ENCODE peak calls at places on chromosomes 1 and 21, in five cellular contexts. K is GM12878, Y is IMR-90, L is K562, V is HepG2. I is an unnamed sample.

GRCh38 chr1:110130989-110131388 is 18.7 kb downstream of the UBL4B start:
- DNase-seq in K (no peak), V (no peak), Y (no peak), L (no peak), I (no peak)

GRCh38 chr1:161962094-161962887 is 61.4 kb downstream of the OLFML2B start:
- DNase-seq in K (peak), Y (peak), V (no peak), L (no peak), I (no peak)

GRCh38 chr1:94270801-94271203 is 33.4 kb upstream of the ARHGAP29 start:
- DNase-seq in L (no peak), Y (peak), V (no peak), K (no peak), I (no peak)

GRCh38 chr21:15625363-15625762 is 104.4 kb upstream of the USP25 start:
- DNase-seq in L (no peak), K (no peak), Y (no peak), V (no peak), I (no peak)

GRCh38 chr1:80181418-80181817 is 1174.9 kb upstream of the ADGRL4 start:
- DNase-seq in V (no peak), K (no peak), Y (no peak), L (no peak), I (no peak)

GRCh38 chr21:46004168-46004861 is 22.7 kb downstream of the COL6A1 start:
- DNase-seq in K (no peak), V (no peak), L (no peak), Y (no peak), I (no peak)

GRCh38 chr1:94329986-94330385 is 88.2 kb upstream of the ABCD3 start:
- DNase-seq in Y (peak), V (peak), L (no peak), K (no peak), I (peak)

GRCh38 chr1:189152685-189153084 is 1325.0 kb downstream of the BRINP3 start:
- DNase-seq in K (no peak), Y (no peak), V (no peak), L (no peak), I (no peak)

GRCh38 chr1:27141266-27142003 is 13.5 kb downstream of the SLC9A1 start:
- DNase-seq in L (no peak), Y (no peak), V (no peak), K (no peak), I (no peak)

GRCh38 chr21:26795866-26796329 is 49.3 kb downstream of the ADAMTS1 start:
- DNase-seq in K (no peak), Y (peak), V (no peak), L (no peak), I (peak)

GRCh38 chr1:183090386-183091006 is 67.3 kb downstream of the LAMC1 start:
- DNase-seq in L (no peak), K (no peak), Y (peak), V (peak), I (no peak)

GRCh38 chr1:39981957-39982356 is 27.0 kb downstream of the MFSD2A start:
- DNase-seq in K (no peak), V (no peak), L (no peak), Y (peak), I (peak)

GRCh38 chr1:31977361-31978131 is 36.1 kb upstream of the KHDRBS1 start:
- DNase-seq in Y (peak), V (peak), L (peak), K (no peak), I (peak)

GRCh38 chr1:86965012-86965826 is 50.8 kb downstream of the HS2ST1 start:
- DNase-seq in V (peak), K (no peak), L (no peak), Y (peak), I (peak)

GRCh38 chr1:64537942-64538341 is 68.0 kb downstream of the CACHD1 start:
- DNase-seq in L (no peak), K (no peak), Y (no peak), V (no peak), I (no peak)

GRCh38 chr1:10726355-10726754 is 70.1 kb downstream of the CASZ1 start:
- DNase-seq in K (no peak), L (no peak), V (no peak), Y (no peak), I (no peak)

GRCh38 chr1:79448426-79448825 is 441.9 kb upstream of the ADGRL4 start:
- DNase-seq in V (no peak), K (no peak), Y (no peak), L (no peak), I (no peak)

GRCh38 chr1:6097117-6097595 is 51.5 kb downstream of the KCNAB2 start:
- DNase-seq in V (no peak), K (no peak), L (no peak), Y (no peak), I (no peak)

GRCh38 chr1:241532173-241532553 is at the start of gene KMO:
- DNase-seq in K (no peak), V (no peak), Y (peak), L (no peak), I (no peak)

GRCh38 chr1:204274441-204274840 is 60.7 kb upstream of the GOLT1A start:
- DNase-seq in L (no peak), Y (peak), K (no peak), V (no peak), I (no peak)

GRCh38 chr1:202919615-202920014 is 7.4 kb downstream of the KLHL12 start:
- DNase-seq in V (no peak), Y (no peak), K (no peak), L (no peak), I (no peak)

GRCh38 chr1:164950453-164951052 is 391.6 kb downstream of the PBX1 start:
- DNase-seq in L (no peak), V (no peak), Y (no peak), K (no peak), I (no peak)

GRCh38 chr21:36245649-36246048 is 74.3 kb upstream of the MORC3 start:
- DNase-seq in L (no peak), Y (no peak), V (no peak), K (no peak), I (no peak)

GRCh38 chr1:226064168-226064815 is 1.8 kb downstream of the H3-3A start:
- DNase-seq in V (peak), Y (no peak), K (no peak), L (no peak), I (peak)

GRCh38 chr1:112359961-112360767 is 35.9 kb upstream of the CTTNBP2NL start:
- DNase-seq in V (peak), Y (peak), K (no peak), L (no peak), I (no peak)

GRCh38 chr1:218480691-218481099 is 135.6 kb downstream of the TGFB2 start:
- DNase-seq in V (peak), Y (peak), L (no peak), K (no peak), I (no peak)

GRCh38 chr1:82110366-82111254 is 309.9 kb downstream of the ADGRL2 start:
- DNase-seq in Y (no peak), L (no peak), V (no peak), K (no peak), I (no peak)

GRCh38 chr1:147579532-147580199 is 38.4 kb downstream of the BCL9 start:
- DNase-seq in K (no peak), V (peak), L (no peak), Y (peak), I (peak)

GRCh38 chr1:51642739-51643142 is 25.8 kb downstream of the OSBPL9 start:
- DNase-seq in Y (peak), V (no peak), L (no peak), K (no peak), I (no peak)

GRCh38 chr1:198169704-198170103 is 12.9 kb downstream of the NEK7 start:
- DNase-seq in L (no peak), V (no peak), Y (no peak), K (no peak), I (no peak)

GRCh38 chr21:34887729-34888568 is 161.2 kb downstream of the RUNX1 start:
- DNase-seq in K (no peak), Y (peak), L (peak), V (peak), I (peak)

GRCh38 chr21:42500225-42500624 is 4.2 kb upstream of the RSPH1 start:
- DNase-seq in L (no peak), Y (no peak), V (no peak), K (no peak), I (no peak)

GRCh38 chr1:175400811-175401210 is 208.2 kb upstream of the KIAA0040 start:
- DNase-seq in K (no peak), Y (no peak), V (no peak), L (no peak), I (no peak)

GRCh38 chr1:152933196-152933595 is 13.8 kb upstream of the SPRR5 start:
- DNase-seq in V (no peak), L (no peak), K (no peak), Y (no peak), I (no peak)

GRCh38 chr1:39671793-39672550 is at the start of gene NT5C1A:
- DNase-seq in K (no peak), L (peak), Y (no peak), V (no peak), I (peak)

DNA sequence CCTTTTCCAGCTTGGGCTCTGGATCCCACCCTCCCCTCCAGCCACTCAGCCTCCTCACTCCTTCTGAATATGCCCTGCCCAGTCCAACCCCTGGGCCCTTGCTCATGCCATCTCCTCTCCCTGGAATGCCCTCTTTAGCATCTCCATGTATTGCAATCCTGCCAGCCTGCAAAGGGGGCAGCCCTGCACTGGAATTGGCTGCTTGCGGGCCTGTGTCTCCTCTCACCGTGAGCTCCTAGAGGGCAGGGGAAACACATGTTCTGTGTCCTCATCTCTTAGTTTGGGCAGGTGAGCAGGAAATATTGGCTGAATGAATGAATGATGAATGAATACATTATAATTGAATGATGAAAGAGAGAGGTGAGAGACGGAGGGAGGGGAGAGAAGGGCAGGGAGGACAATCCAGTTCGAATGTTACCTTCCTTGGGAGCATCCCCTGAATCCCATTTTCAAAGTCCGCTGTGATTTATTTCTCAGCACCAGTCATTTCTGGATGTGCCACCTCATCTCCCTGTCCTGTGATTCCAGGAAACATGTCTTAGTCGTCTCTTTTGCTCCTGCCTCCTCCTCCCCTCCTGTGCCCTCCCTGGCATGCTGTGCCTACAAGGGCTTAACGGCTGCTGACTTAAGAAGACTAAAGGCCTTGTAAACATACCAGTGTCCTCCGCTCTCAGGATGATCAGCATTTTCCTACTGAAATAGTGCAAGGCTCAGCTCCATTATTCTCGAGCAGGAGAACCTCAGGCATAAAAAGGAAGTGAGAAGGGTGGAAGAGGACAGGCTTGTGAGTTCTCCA is 61.4 kb upstream of the RUNX3 start:
- DNase-seq in L (no peak), Y (no peak), K (no peak), V (no peak), I (no peak)
- TF ChIP-seq CTCF in L (peak), Y (no peak), K (peak), V (peak), I (no peak)

DNA sequence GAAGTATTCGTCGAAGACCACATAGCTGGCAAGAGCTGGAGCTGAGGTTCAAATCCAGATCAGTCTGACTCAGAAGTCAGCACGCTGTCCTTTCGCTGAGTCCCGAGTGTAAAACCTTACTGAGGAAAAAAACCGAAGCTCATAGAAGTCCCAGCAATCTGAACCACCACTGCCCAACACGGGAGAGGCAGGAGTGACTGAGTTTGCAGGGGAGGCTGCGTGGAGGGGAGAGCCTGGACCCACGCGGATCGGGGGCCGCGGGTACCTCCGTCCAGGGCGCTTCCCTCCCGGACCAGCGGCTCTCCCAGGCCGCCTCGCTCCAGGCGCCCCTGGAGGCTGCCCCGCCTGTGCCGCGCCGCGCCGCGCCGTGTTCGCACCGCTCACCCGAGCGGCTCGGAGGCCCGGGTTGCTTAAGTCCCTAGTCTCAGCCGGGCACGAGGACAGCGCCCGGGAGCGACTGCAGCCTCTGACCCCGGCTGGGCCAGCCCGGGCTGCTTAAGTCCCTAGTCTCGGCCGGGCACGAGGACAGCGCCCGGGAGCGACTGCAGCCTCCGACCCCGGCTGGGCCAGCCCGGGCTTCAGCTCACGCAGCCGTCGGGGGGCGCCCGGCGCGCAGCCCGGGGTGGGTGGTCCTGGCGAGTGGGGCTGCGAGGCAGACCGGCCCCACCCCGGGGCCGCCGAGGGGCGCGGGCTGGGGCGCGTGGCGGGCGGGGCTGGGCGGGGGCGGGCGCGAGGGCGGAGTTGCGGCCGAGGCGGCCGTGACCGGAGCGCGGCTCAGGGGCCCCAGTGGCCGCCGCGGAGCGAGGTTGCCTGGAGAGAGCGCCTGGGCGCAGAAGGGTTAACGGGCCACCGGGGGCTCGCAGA is at the start of gene ADAMTSL4:
- DNase-seq in L (peak), K (no peak), V (no peak), Y (peak), I (peak)
- TF ChIP-seq POLR2A in L (peak), K (peak), V (no peak), Y (peak), I (peak)

GRCh38 chr1:219810451-219810850 is 117.9 kb downstream of the SLC30A10 start:
- DNase-seq in Y (no peak), V (no peak), K (no peak), L (no peak), I (no peak)
- TF ChIP-seq SMC3 in Y (no peak), V (no peak), K (no peak), L (no peak), I (no peak)

DNA sequence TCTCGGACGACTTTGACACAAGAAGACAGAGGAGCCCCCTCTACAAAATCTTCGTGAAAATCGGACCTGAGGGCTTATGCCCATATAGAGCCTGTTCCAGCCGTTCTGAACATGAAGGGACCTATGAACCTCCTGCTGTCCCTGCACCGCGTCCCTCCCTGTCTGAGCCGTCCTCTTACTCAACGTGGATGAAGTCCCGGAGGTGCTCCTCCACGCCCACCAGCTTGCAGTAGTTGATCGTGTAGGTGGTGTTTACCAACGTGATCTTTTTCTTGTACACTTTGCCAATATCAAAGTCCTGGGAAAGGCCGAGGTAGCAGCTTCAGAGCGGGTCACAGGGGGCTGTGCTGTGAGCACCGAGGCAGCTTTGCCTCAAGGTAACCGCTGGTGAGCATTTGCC is 40.0 kb downstream of the CFAP74 start:
- DNase-seq in Y (no peak), L (no peak), K (no peak), V (no peak), I (no peak)
- TF ChIP-seq CTCF in Y (no peak), L (no peak), K (no peak), V (no peak), I (no peak)

GRCh38 chr1:181398544-181398943 is 84.8 kb upstream of the CACNA1E start:
- DNase-seq in V (no peak), K (peak), Y (no peak), L (no peak), I (no peak)
- TF ChIP-seq POLR2A in V (no peak), K (no peak), Y (no peak), L (no peak), I (no peak)

GRCh38 chr1:224433041-224433670 is 1.4 kb downstream of the WDR26 start:
- DNase-seq in Y (no peak), V (no peak), L (peak), K (no peak), I (no peak)

GRCh38 chr1:224433671-224434446 is 738 bp downstream of the WDR26 start:
- DNase-seq in Y (no peak), K (no peak), V (no peak), L (no peak), I (no peak)

GRCh38 chr1:224434447-224435317 is at the start of gene WDR26:
- DNase-seq in L (peak), Y (peak), V (peak), K (peak), I (peak)

GRCh38 chr1:224435318-224435763 is 744 bp upstream of the WDR26 start:
- DNase-seq in K (no peak), L (peak), V (no peak), Y (peak), I (no peak)

DNA sequence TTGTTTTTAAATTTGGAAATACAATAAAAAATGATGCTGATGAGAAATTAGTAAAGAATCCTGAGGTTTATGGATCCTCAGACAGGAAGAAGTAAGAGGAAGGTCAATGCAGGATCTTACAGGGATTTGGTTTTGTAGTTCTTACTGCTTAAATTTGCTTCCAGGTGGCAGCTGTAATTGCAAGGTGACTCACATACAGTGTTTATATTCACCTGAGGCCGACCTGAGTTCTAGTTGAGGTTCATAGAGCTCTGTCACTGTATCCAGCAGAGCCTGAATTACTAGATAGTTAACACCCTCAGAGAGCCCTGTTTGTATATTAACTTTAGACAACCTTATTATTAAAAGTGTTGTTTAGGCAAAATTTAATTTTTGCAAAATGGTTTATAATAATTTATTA is 1.4 kb upstream of the WDR26 start:
- DNase-seq in Y (no peak), L (no peak), V (no peak), K (no peak), I (no peak)
- TF ChIP-seq SMC3 in Y (no peak), L (no peak), V (no peak), K (no peak), I (no peak)

DNA sequence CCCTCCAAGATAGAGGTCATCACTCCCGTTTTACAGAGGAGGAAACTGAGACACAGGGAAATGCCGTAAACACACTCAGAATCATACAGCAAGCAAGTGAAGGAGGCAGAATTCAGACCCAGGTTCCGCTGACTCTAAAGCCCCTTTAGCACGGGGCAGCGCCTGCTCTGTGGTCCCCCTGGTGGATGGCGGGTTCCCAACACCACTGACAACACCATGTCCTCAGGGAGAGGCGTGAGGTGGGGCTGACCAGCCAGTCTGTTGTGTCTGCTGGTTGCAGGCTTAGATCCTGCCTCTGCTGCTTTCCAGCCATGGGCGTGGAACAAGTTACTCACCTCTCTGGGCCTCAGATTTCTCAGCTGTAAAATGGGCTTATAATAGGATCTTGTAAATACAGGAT is 617.3 kb downstream of the MATN1 start:
- DNase-seq in K (no peak), V (peak), Y (peak), L (peak), I (peak)
- TF ChIP-seq CTCF in K (peak), V (peak), Y (peak), L (peak), I (peak)

GRCh38 chr1:46606255-46606965 is 2.3 kb upstream of the MKNK1 start:
- DNase-seq in K (no peak), L (no peak), V (no peak), Y (peak), I (no peak)

GRCh38 chr1:46601257-46602007 is 2.6 kb downstream of the MKNK1 start:
- DNase-seq in K (no peak), V (no peak), L (no peak), Y (no peak), I (no peak)

GRCh38 chr1:46605242-46605641 is 1.2 kb upstream of the MKNK1 start:
- DNase-seq in K (no peak), V (no peak), Y (no peak), L (no peak), I (no peak)

GRCh38 chr1:46603481-46603857 is 599 bp downstream of the MKNK1 start:
- DNase-seq in K (no peak), L (no peak), V (no peak), Y (no peak), I (no peak)

GRCh38 chr1:46603858-46604549 is at the start of gene MKNK1:
- DNase-seq in Y (peak), K (peak), L (peak), V (peak), I (peak)
- TF ChIP-seq POLR2A in Y (no peak), K (peak), L (peak), V (peak), I (peak)